ENCODE peak calls at places on chromosomes 6 and 20, in eight cellular contexts. J is activated CD8-positive, alpha-beta T cell treated with anti-CD3 and anti-CD28 coated beads, Interleukin-2, amount 10 ng/mL, durations not matched to agents 7 days and 5 days; L is effector CD4-positive, alpha-beta T cell; P is AG04450; Z is NT2/D1; N is activated B cell treated with CpG ODN at 0.5 μM for 24 hours; Q is Peyer's patch; D is small intestine. R is an unnamed sample.

GRCh38 chr20:51156796-51157119 is 133.9 kb upstream of the KCNG1 start:
- DNase-seq in N (no peak), D (no peak), P (no peak), Z (no peak), L (no peak), J (no peak), Q (no peak), R (no peak)

GRCh38 chr6:135586844-135587243 is 89.3 kb upstream of the AHI1 start:
- DNase-seq in P (no peak), D (no peak), Q (no peak), N (no peak), L (no peak), Z (no peak), J (peak), R (no peak)

GRCh38 chr6:133040025-133040838 is 200.9 kb upstream of the EYA4 start:
- DNase-seq in N (no peak), L (no peak), P (no peak), J (no peak), D (no peak), Q (no peak), Z (peak), R (no peak)

GRCh38 chr20:17558154-17558940 is 11.5 kb upstream of the DSTN start:
- DNase-seq in L (no peak), Q (peak), J (peak), D (no peak), N (no peak), Z (peak), P (peak), R (peak)

GRCh38 chr6:151060096-151060741 is 179.5 kb upstream of the AKAP12 start:
- DNase-seq in Q (no peak), J (no peak), P (peak), N (no peak), Z (no peak), L (no peak), D (peak), R (no peak)

GRCh38 chr20:54662064-54662463 is 186.7 kb downstream of the DOK5 start:
- DNase-seq in N (no peak), J (no peak), Z (peak), L (no peak), Q (no peak), P (no peak), D (no peak), R (no peak)

GRCh38 chr6:43780891-43781571 is 11.0 kb downstream of the VEGFA start:
- DNase-seq in Z (no peak), N (no peak), J (no peak), P (no peak), Q (no peak), L (no peak), D (no peak), R (no peak)

GRCh38 chr20:6450841-6451240 is 316.6 kb upstream of the BMP2 start:
- DNase-seq in J (no peak), Q (no peak), L (no peak), Z (no peak), P (no peak), D (no peak), N (no peak), R (no peak)

GRCh38 chr6:149852881-149853280 is 11.3 kb downstream of the LRP11 start:
- DNase-seq in D (no peak), J (peak), L (no peak), N (no peak), P (no peak), Q (no peak), Z (no peak), R (no peak)

GRCh38 chr6:2028457-2029038 is 216.9 kb downstream of the GMDS start:
- DNase-seq in N (no peak), P (no peak), J (no peak), Q (no peak), L (no peak), Z (no peak), D (peak), R (no peak)

GRCh38 chr20:38200646-38201045 is 35.6 kb upstream of the TGM2 start:
- DNase-seq in P (no peak), D (no peak), Z (no peak), J (no peak), L (no peak), N (peak), Q (peak), R (no peak)

GRCh38 chr6:32752580-32752979 is 10.8 kb downstream of the HLA-DQB2 start:
- DNase-seq in Q (no peak), D (peak), Z (no peak), N (no peak), L (no peak), J (no peak), P (no peak), R (peak)

GRCh38 chr20:51569815-51570741 is 27.6 kb upstream of the NFATC2 start:
- DNase-seq in Z (no peak), L (no peak), Q (no peak), D (no peak), N (no peak), P (no peak), J (no peak), R (no peak)

GRCh38 chr20:11544029-11544678 is 373.5 kb upstream of the BTBD3 start:
- DNase-seq in Q (no peak), D (peak), L (no peak), P (peak), Z (peak), N (no peak), J (peak), R (peak)

GRCh38 chr6:109834595-109835437 is 143.3 kb upstream of the GPR6 start:
- DNase-seq in D (no peak), N (no peak), J (no peak), Z (no peak), Q (no peak), P (no peak), L (no peak), R (no peak)

GRCh38 chr6:45718901-45719300 is 296.8 kb downstream of the CLIC5 start:
- DNase-seq in N (no peak), Q (no peak), D (no peak), L (no peak), Z (no peak), J (no peak), P (no peak), R (no peak)

GRCh38 chr6:37354526-37355384 is 972 bp downstream of the RNF8 start:
- DNase-seq in N (no peak), Q (peak), Z (no peak), P (no peak), J (peak), D (peak), L (no peak), R (peak)

GRCh38 chr6:2524090-2524489 is 226.6 kb downstream of the MYLK4 start:
- DNase-seq in P (no peak), L (no peak), Q (no peak), N (no peak), Z (peak), J (no peak), D (peak), R (no peak)

GRCh38 chr20:41154436-41155176 is 17.3 kb downstream of the PLCG1 start:
- DNase-seq in Q (no peak), P (no peak), N (no peak), L (no peak), J (no peak), D (no peak), Z (no peak), R (no peak)

GRCh38 chr20:61170521-61170920 is 81.5 kb upstream of the CDH4 start:
- DNase-seq in P (no peak), J (no peak), L (no peak), N (no peak), Q (no peak), Z (peak), D (no peak), R (no peak)

GRCh38 chr6:170032197-170032596 is 258.7 kb downstream of the DLL1 start:
- DNase-seq in J (no peak), P (no peak), N (peak), L (no peak), D (no peak), Z (no peak), Q (peak), R (peak)

GRCh38 chr6:43758617-43759050 is 11.4 kb upstream of the VEGFA start:
- DNase-seq in D (no peak), Q (no peak), P (no peak), Z (no peak), L (no peak), J (no peak), N (peak), R (no peak)

GRCh38 chr6:2920671-2921112 is 17.6 kb upstream of the SERPINB9 start:
- DNase-seq in L (no peak), D (no peak), Z (no peak), Q (peak), P (no peak), J (peak), N (no peak), R (no peak)

GRCh38 chr6:128516514-128516898 is 3.9 kb downstream of the PTPRK start:
- DNase-seq in L (no peak), J (no peak), P (no peak), D (peak), Q (no peak), Z (no peak), N (no peak), R (no peak)

GRCh38 chr20:43955244-43956191 is 40.9 kb downstream of the TOX2 start:
- DNase-seq in P (peak), N (peak), Z (peak), Q (no peak), L (peak), D (peak), J (peak), R (no peak)

GRCh38 chr6:20439558-20439957 is 37.9 kb downstream of the E2F3 start:
- DNase-seq in N (no peak), D (no peak), J (no peak), L (no peak), P (no peak), Q (no peak), Z (no peak), R (no peak)

GRCh38 chr6:142297996-142298753 is 3.6 kb upstream of the ADGRG6 start:
- DNase-seq in Q (no peak), P (peak), L (no peak), D (no peak), N (no peak), Z (no peak), J (no peak), R (no peak)

GRCh38 chr20:461254-462198 is 807 bp downstream of the TBC1D20 start:
- DNase-seq in Z (peak), D (peak), N (no peak), J (peak), L (peak), P (no peak), Q (peak), R (peak)

GRCh38 chr6:137188855-137189254 is 15.4 kb upstream of the IL22RA2 start:
- DNase-seq in L (no peak), P (no peak), N (no peak), J (no peak), Q (no peak), Z (peak), D (no peak), R (no peak)

GRCh38 chr6:11766056-11766455 is 12.5 kb downstream of the ADTRP start:
- DNase-seq in Q (no peak), P (no peak), J (no peak), N (no peak), D (no peak), L (no peak), Z (no peak), R (no peak)

GRCh38 chr6:39062014-39062740 is 13.6 kb downstream of the GLP1R start:
- DNase-seq in J (no peak), Q (no peak), Z (no peak), P (no peak), L (no peak), N (no peak), D (no peak), R (no peak)

GRCh38 chr20:51195990-51196389 is 173.1 kb upstream of the KCNG1 start:
- DNase-seq in J (no peak), D (no peak), L (no peak), Z (no peak), Q (no peak), P (no peak), N (no peak), R (no peak)

GRCh38 chr6:119575721-119576120 is 226.2 kb upstream of the MAN1A1 start:
- DNase-seq in L (no peak), N (no peak), D (no peak), P (no peak), J (no peak), Z (no peak), Q (no peak), R (no peak)

GRCh38 chr6:149450679-149451360 is 34.0 kb downstream of the ZC3H12D start:
- DNase-seq in Z (no peak), N (no peak), P (no peak), L (no peak), D (peak), Q (no peak), J (no peak), R (peak)

GRCh38 chr20:52118696-52119095 is 72.9 kb downstream of the ZFP64 start:
- DNase-seq in P (no peak), J (no peak), Q (no peak), Z (no peak), L (no peak), D (no peak), N (no peak), R (no peak)

GRCh38 chr6:139820191-139820590 is 445.7 kb upstream of the CITED2 start:
- DNase-seq in Q (no peak), Z (no peak), D (no peak), L (no peak), J (no peak), N (no peak), P (peak), R (no peak)

GRCh38 chr20:40477805-40478204 is 211.2 kb downstream of the MAFB start:
- DNase-seq in Z (no peak), L (no peak), Q (no peak), P (no peak), D (no peak), N (no peak), J (no peak), R (no peak)

R was measured in transverse colon.